ENCODE peak calls at places on chromosomes 6 and 20, in seven cellular contexts. One of them, this sample, is unnamed.

GRCh38 chr6:56695702-56696101 is 53.0 kb upstream of the DST start:
- DNase-seq in cardiac fibroblast: no peak
- DNase-seq in A549: no peak
- DNase-seq in cardiac muscle cell: no peak
- DNase-seq in neural progenitor cell: no peak
- DNase-seq in psoas muscle: no peak
- DNase-seq in neural crest cell: no peak
- DNase-seq in this sample: no peak

GRCh38 chr6:53790886-53791285 is 3.9 kb upstream of the LRRC1 start:
- DNase-seq in psoas muscle: no peak
- DNase-seq in cardiac fibroblast: no peak
- DNase-seq in cardiac muscle cell: no peak
- DNase-seq in A549: no peak
- DNase-seq in neural progenitor cell: no peak
- DNase-seq in neural crest cell: no peak
- DNase-seq in this sample: no peak

GRCh38 chr6:166610104-166610503 is 16.9 kb downstream of the RPS6KA2 start:
- DNase-seq in cardiac muscle cell: no peak
- DNase-seq in psoas muscle: no peak
- DNase-seq in neural crest cell: no peak
- DNase-seq in A549: no peak
- DNase-seq in cardiac fibroblast: no peak
- DNase-seq in neural progenitor cell: peak
- DNase-seq in this sample: no peak

GRCh38 chr20:61661583-61661982 is 404.1 kb downstream of the TAF4 start:
- DNase-seq in cardiac fibroblast: no peak
- DNase-seq in neural crest cell: no peak
- DNase-seq in psoas muscle: no peak
- DNase-seq in A549: no peak
- DNase-seq in cardiac muscle cell: no peak
- DNase-seq in neural progenitor cell: no peak
- DNase-seq in this sample: no peak

GRCh38 chr6:105600342-105601293 is 197.7 kb upstream of the PREP start:
- DNase-seq in psoas muscle: no peak
- DNase-seq in cardiac fibroblast: peak
- DNase-seq in neural progenitor cell: no peak
- DNase-seq in cardiac muscle cell: peak
- DNase-seq in A549: peak
- DNase-seq in neural crest cell: no peak
- DNase-seq in this sample: no peak

GRCh38 chr20:32674362-32674789 is 635 bp upstream of the C20orf203 start:
- DNase-seq in cardiac fibroblast: peak
- DNase-seq in A549: peak
- DNase-seq in neural progenitor cell: peak
- DNase-seq in psoas muscle: no peak
- DNase-seq in cardiac muscle cell: peak
- DNase-seq in neural crest cell: peak
- DNase-seq in this sample: peak

GRCh38 chr20:6058684-6059295 is 4.9 kb upstream of the LRRN4 start:
- DNase-seq in cardiac muscle cell: peak
- DNase-seq in cardiac fibroblast: peak
- DNase-seq in psoas muscle: no peak
- DNase-seq in neural crest cell: no peak
- DNase-seq in neural progenitor cell: no peak
- DNase-seq in A549: no peak
- DNase-seq in this sample: no peak

GRCh38 chr6:133983099-133983939 is 30.3 kb downstream of the TBPL1 start:
- DNase-seq in neural crest cell: no peak
- DNase-seq in neural progenitor cell: peak
- DNase-seq in cardiac muscle cell: no peak
- DNase-seq in cardiac fibroblast: peak
- DNase-seq in A549: no peak
- DNase-seq in psoas muscle: no peak
- DNase-seq in this sample: no peak

GRCh38 chr6:5567890-5568289 is 306.6 kb downstream of the FARS2 start:
- DNase-seq in cardiac fibroblast: no peak
- DNase-seq in neural progenitor cell: no peak
- DNase-seq in A549: no peak
- DNase-seq in cardiac muscle cell: no peak
- DNase-seq in neural crest cell: no peak
- DNase-seq in psoas muscle: no peak
- DNase-seq in this sample: no peak

GRCh38 chr20:50226093-50226974 is 35.7 kb downstream of the CEBPB start:
- DNase-seq in cardiac fibroblast: peak
- DNase-seq in cardiac muscle cell: no peak
- DNase-seq in A549: no peak
- DNase-seq in psoas muscle: no peak
- DNase-seq in neural progenitor cell: no peak
- DNase-seq in neural crest cell: no peak
- DNase-seq in this sample: peak

GRCh38 chr20:325889-326644 is 715 bp downstream of the SOX12 start:
- DNase-seq in cardiac muscle cell: peak
- DNase-seq in cardiac fibroblast: peak
- DNase-seq in neural progenitor cell: peak
- DNase-seq in psoas muscle: peak
- DNase-seq in A549: peak
- DNase-seq in neural crest cell: peak
- DNase-seq in this sample: no peak

GRCh38 chr6:3735029-3735605 is 16.4 kb downstream of the PXDC1 start:
- DNase-seq in neural progenitor cell: no peak
- DNase-seq in cardiac fibroblast: no peak
- DNase-seq in psoas muscle: no peak
- DNase-seq in cardiac muscle cell: no peak
- DNase-seq in neural crest cell: no peak
- DNase-seq in A549: no peak
- DNase-seq in this sample: no peak

GRCh38 chr6:551405-551804 is 105.5 kb downstream of the HUS1B start:
- DNase-seq in psoas muscle: no peak
- DNase-seq in cardiac muscle cell: peak
- DNase-seq in neural crest cell: no peak
- DNase-seq in cardiac fibroblast: peak
- DNase-seq in neural progenitor cell: peak
- DNase-seq in A549: peak
- DNase-seq in this sample: no peak

GRCh38 chr20:57675773-57676172 is 34.0 kb downstream of the PMEPA1 start:
- DNase-seq in A549: no peak
- DNase-seq in cardiac fibroblast: no peak
- DNase-seq in cardiac muscle cell: no peak
- DNase-seq in neural crest cell: no peak
- DNase-seq in psoas muscle: no peak
- DNase-seq in neural progenitor cell: no peak
- DNase-seq in this sample: no peak

GRCh38 chr6:63839485-63839884 is 203.9 kb downstream of the PHF3 start:
- DNase-seq in psoas muscle: no peak
- DNase-seq in cardiac fibroblast: peak
- DNase-seq in A549: no peak
- DNase-seq in neural crest cell: no peak
- DNase-seq in neural progenitor cell: no peak
- DNase-seq in cardiac muscle cell: peak
- DNase-seq in this sample: no peak

GRCh38 chr6:134810402-134810801 is 139.5 kb downstream of the ALDH8A1 start:
- DNase-seq in cardiac fibroblast: no peak
- DNase-seq in neural crest cell: no peak
- DNase-seq in neural progenitor cell: no peak
- DNase-seq in psoas muscle: no peak
- DNase-seq in A549: no peak
- DNase-seq in cardiac muscle cell: no peak
- DNase-seq in this sample: no peak

GRCh38 chr20:21693322-21693721 is 12.1 kb upstream of the PAX1 start:
- DNase-seq in neural progenitor cell: peak
- DNase-seq in A549: peak
- DNase-seq in psoas muscle: no peak
- DNase-seq in cardiac fibroblast: no peak
- DNase-seq in cardiac muscle cell: peak
- DNase-seq in neural crest cell: no peak
- DNase-seq in this sample: no peak

GRCh38 chr6:128507337-128508310 is 12.8 kb downstream of the PTPRK start:
- DNase-seq in cardiac fibroblast: no peak
- DNase-seq in neural progenitor cell: no peak
- DNase-seq in psoas muscle: no peak
- DNase-seq in cardiac muscle cell: no peak
- DNase-seq in A549: peak
- DNase-seq in neural crest cell: no peak
- DNase-seq in this sample: no peak

GRCh38 chr6:2226775-2227174 is 18.6 kb downstream of the GMDS start:
- DNase-seq in cardiac muscle cell: no peak
- DNase-seq in cardiac fibroblast: no peak
- DNase-seq in neural crest cell: no peak
- DNase-seq in psoas muscle: no peak
- DNase-seq in A549: no peak
- DNase-seq in neural progenitor cell: no peak
- DNase-seq in this sample: no peak

GRCh38 chr6:169101981-169102380 is 151.7 kb downstream of the THBS2 start:
- DNase-seq in psoas muscle: no peak
- DNase-seq in neural crest cell: no peak
- DNase-seq in neural progenitor cell: no peak
- DNase-seq in cardiac fibroblast: peak
- DNase-seq in cardiac muscle cell: no peak
- DNase-seq in A549: no peak
- DNase-seq in this sample: no peak

GRCh38 chr6:342832-343179 is 48.7 kb upstream of the IRF4 start:
- DNase-seq in neural progenitor cell: no peak
- DNase-seq in cardiac fibroblast: no peak
- DNase-seq in cardiac muscle cell: no peak
- DNase-seq in A549: no peak
- DNase-seq in psoas muscle: no peak
- DNase-seq in neural crest cell: no peak
- DNase-seq in this sample: no peak

GRCh38 chr20:33604084-33604990 is 57.8 kb upstream of the C20orf144 start:
- DNase-seq in A549: no peak
- DNase-seq in cardiac fibroblast: no peak
- DNase-seq in psoas muscle: no peak
- DNase-seq in neural progenitor cell: no peak
- DNase-seq in neural crest cell: no peak
- DNase-seq in cardiac muscle cell: no peak
- DNase-seq in this sample: no peak

GRCh38 chr6:43970913-43971775 is 156.1 kb downstream of the MRPL14 start:
- DNase-seq in cardiac fibroblast: peak
- DNase-seq in cardiac muscle cell: no peak
- DNase-seq in neural progenitor cell: no peak
- DNase-seq in A549: no peak
- DNase-seq in psoas muscle: peak
- DNase-seq in neural crest cell: no peak
- DNase-seq in this sample: no peak

GRCh38 chr6:11921017-11921438 is 91.1 kb upstream of the HIVEP1 start:
- DNase-seq in A549: peak
- DNase-seq in neural progenitor cell: peak
- DNase-seq in cardiac fibroblast: peak
- DNase-seq in psoas muscle: peak
- DNase-seq in neural crest cell: no peak
- DNase-seq in cardiac muscle cell: peak
- DNase-seq in this sample: peak

GRCh38 chr20:25539742-25540201 is 45.6 kb downstream of the NINL start:
- DNase-seq in neural crest cell: no peak
- DNase-seq in neural progenitor cell: no peak
- DNase-seq in psoas muscle: no peak
- DNase-seq in A549: no peak
- DNase-seq in cardiac fibroblast: peak
- DNase-seq in cardiac muscle cell: no peak
- DNase-seq in this sample: peak

DNA sequence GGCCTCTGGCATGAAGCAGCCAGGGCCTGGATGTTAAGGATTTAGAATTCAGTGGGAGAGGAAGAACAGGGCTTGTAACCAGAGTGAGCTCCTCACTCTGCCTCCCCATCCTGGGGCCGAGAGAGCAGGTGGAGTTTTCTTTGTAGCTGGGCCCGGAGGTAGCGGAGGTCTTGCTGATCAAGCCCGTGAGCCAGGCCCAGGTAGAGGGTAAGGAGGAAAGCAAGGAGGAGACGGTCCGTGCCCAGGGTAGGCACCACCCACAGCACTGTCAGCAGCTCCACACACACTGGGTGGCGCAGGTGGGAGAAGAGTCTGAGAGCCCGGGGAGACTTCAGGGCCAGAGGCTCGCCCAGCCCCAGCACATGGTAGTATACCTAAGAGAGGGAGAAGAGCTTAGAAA is 2.1 kb upstream of the PPP1R18 start:
- DNase-seq in cardiac fibroblast: no peak
- DNase-seq in cardiac muscle cell: no peak
- DNase-seq in A549: no peak
- DNase-seq in psoas muscle: no peak
- DNase-seq in neural crest cell: no peak
- DNase-seq in neural progenitor cell: no peak
- DNase-seq in this sample: no peak
- TF ChIP-seq CTCF in cardiac fibroblast: no peak
- TF ChIP-seq CTCF in cardiac muscle cell: no peak
- TF ChIP-seq CTCF in A549: no peak
- TF ChIP-seq CTCF in psoas muscle: no peak
- TF ChIP-seq CTCF in neural crest cell: no peak
- TF ChIP-seq CTCF in neural progenitor cell: no peak
- TF ChIP-seq CTCF in this sample: no peak

DNA sequence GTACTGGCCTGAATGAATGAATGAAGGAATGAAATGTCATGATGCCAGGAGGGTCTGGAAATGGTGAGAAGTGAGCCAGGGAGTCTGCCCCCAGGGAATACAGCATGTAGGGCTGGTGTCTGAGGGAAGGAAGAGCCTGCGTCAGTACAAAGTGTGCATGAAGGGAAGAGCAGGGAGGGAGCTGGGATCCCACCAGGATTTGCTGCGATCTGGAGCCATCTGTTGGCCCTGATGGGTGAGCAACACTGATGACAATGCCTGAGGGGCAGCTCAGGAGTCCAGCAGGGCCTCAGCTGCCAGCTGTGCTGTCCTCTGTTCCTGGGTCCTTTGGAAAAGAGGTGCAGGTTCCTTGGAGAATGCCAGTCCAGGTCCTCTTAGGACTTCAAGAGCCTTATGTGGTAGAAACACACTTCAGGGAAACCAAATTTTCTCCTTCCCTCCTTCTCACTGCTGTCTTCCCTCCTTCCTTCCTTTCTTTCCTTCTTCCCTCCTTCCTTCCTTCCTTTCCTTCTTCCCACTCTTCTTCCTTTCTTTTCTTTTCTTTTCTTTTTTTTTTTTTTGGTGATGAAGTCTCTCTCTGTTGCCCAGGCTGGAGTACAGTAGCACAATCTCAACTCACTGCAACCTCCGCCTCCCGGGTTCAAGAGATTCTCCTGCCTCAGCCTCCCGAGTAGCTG is 11.5 kb downstream of the BPI start:
- DNase-seq in cardiac muscle cell: no peak
- DNase-seq in neural progenitor cell: peak
- DNase-seq in neural crest cell: no peak
- DNase-seq in cardiac fibroblast: peak
- DNase-seq in A549: peak
- DNase-seq in psoas muscle: no peak
- DNase-seq in this sample: no peak
- TF ChIP-seq CTCF in cardiac muscle cell: peak
- TF ChIP-seq CTCF in neural progenitor cell: peak
- TF ChIP-seq CTCF in neural crest cell: no peak
- TF ChIP-seq CTCF in cardiac fibroblast: no peak
- TF ChIP-seq CTCF in A549: no peak
- TF ChIP-seq CTCF in psoas muscle: no peak
- TF ChIP-seq CTCF in this sample: peak

GRCh38 chr6:6694368-6694780 is 105.9 kb downstream of the LY86 start:
- DNase-seq in cardiac fibroblast: no peak
- DNase-seq in psoas muscle: no peak
- DNase-seq in neural crest cell: no peak
- DNase-seq in neural progenitor cell: no peak
- DNase-seq in cardiac muscle cell: no peak
- DNase-seq in A549: no peak
- DNase-seq in this sample: no peak
- TF ChIP-seq CTCF in cardiac fibroblast: no peak
- TF ChIP-seq CTCF in psoas muscle: no peak
- TF ChIP-seq CTCF in neural crest cell: no peak
- TF ChIP-seq CTCF in neural progenitor cell: no peak
- TF ChIP-seq CTCF in cardiac muscle cell: no peak
- TF ChIP-seq CTCF in A549: no peak
- TF ChIP-seq CTCF in this sample: no peak

GRCh38 chr6:51559059-51559458 is 528.4 kb downstream of the PKHD1 start:
- DNase-seq in neural progenitor cell: no peak
- DNase-seq in neural crest cell: no peak
- DNase-seq in A549: no peak
- DNase-seq in psoas muscle: no peak
- DNase-seq in cardiac muscle cell: peak
- DNase-seq in cardiac fibroblast: no peak
- DNase-seq in this sample: no peak
- TF ChIP-seq CTCF in neural progenitor cell: peak
- TF ChIP-seq CTCF in neural crest cell: no peak
- TF ChIP-seq CTCF in A549: no peak
- TF ChIP-seq CTCF in psoas muscle: no peak
- TF ChIP-seq CTCF in cardiac muscle cell: no peak
- TF ChIP-seq CTCF in cardiac fibroblast: no peak
- TF ChIP-seq CTCF in this sample: no peak